ENCODE peak calls at places on chromosomes 13 and 19, in six cellular contexts. X is right lobe of liver, B is HCT116, H is heart left ventricle, A is IMR-90, T is esophagus squamous epithelium. P is an unnamed sample. For H3K27me3, the result is how much of the 10 kb centered on the place peaks cover.

GRCh38 chr19:15305582-15306334 is 26.6 kb downstream of the BRD4 start:
- DNase-seq in X (no peak), B (no peak), H (no peak), A (no peak), T (no peak), P (no peak)

GRCh38 chr13:103140001-103140671 is 73.9 kb upstream of the SLC10A2 start:
- DNase-seq in X (no peak), B (peak), H (no peak), A (no peak), T (no peak), P (no peak)

GRCh38 chr19:53034948-53035675 is 9.4 kb upstream of the ERVV-2 start:
- DNase-seq in X (no peak), B (no peak), H (no peak), A (no peak), T (no peak), P (no peak)

GRCh38 chr19:54728167-54728566 is 3.9 kb downstream of the KIR3DL3 start:
- DNase-seq in X (no peak), B (no peak), H (no peak), A (no peak), T (no peak), P (no peak)

GRCh38 chr13:79227418-79227817 is 178.6 kb downstream of the RBM26 start:
- DNase-seq in X (no peak), B (no peak), H (no peak), A (no peak), T (no peak), P (no peak)

GRCh38 chr19:54108496-54108895 is 5.8 kb downstream of the NDUFA3 start:
- DNase-seq in X (no peak), B (no peak), H (no peak), A (no peak), T (no peak), P (no peak)

GRCh38 chr13:23990443-23990842 is 93.1 kb upstream of the C1QTNF9B start:
- DNase-seq in X (no peak), B (no peak), H (no peak), A (no peak), T (no peak), P (no peak)

GRCh38 chr13:36905944-36906343 is 14.1 kb downstream of the SMAD9 start:
- DNase-seq in X (no peak), B (no peak), H (no peak), A (no peak), T (no peak), P (no peak)

GRCh38 chr13:22074403-22074802 is 403.5 kb downstream of the FGF9 start:
- DNase-seq in X (no peak), B (no peak), H (no peak), A (no peak), T (no peak), P (no peak)

GRCh38 chr13:99926014-99926731 is 45.4 kb downstream of the ZIC5 start:
- DNase-seq in X (no peak), B (peak), H (no peak), A (peak), T (no peak), P (no peak)

GRCh38 chr19:20186163-20186562 is 19.1 kb downstream of the ZNF486 start:
- DNase-seq in X (no peak), B (no peak), H (no peak), A (no peak), T (no peak), P (no peak)

GRCh38 chr13:62309904-62310303 is 894.3 kb upstream of the PCDH20 start:
- DNase-seq in X (no peak), B (no peak), H (no peak), A (no peak), T (no peak), P (no peak)

GRCh38 chr19:1177322-1178114 is 3.5 kb upstream of the SBNO2 start:
- DNase-seq in X (no peak), B (peak), H (peak), A (peak), T (no peak), P (peak)

GRCh38 chr19:38666662-38667448 is 19.4 kb downstream of the ACTN4 start:
- DNase-seq in X (no peak), B (no peak), H (peak), A (peak), T (no peak), P (no peak)

GRCh38 chr19:32720216-32720935 is 809 bp downstream of the TDRD12 start:
- DNase-seq in X (no peak), B (no peak), H (no peak), A (no peak), T (no peak), P (no peak)

GRCh38 chr13:32587014-32587773 is 942 bp downstream of the PDS5B start:
- DNase-seq in X (peak), B (peak), H (peak), A (peak), T (peak), P (peak)

GRCh38 chr13:65789815-65790214 is 1440.3 kb downstream of the PCDH9 start:
- DNase-seq in X (no peak), B (no peak), H (no peak), A (peak), T (no peak), P (no peak)

GRCh38 chr19:867301-867793 is 7.9 kb downstream of the CFD start:
- DNase-seq in X (no peak), B (no peak), H (no peak), A (no peak), T (no peak), P (no peak)

GRCh38 chr13:111394211-111394922 is 73.9 kb downstream of the TEX29 start:
- DNase-seq in X (no peak), B (no peak), H (no peak), A (no peak), T (no peak), P (no peak)

GRCh38 chr19:28530406-28531035 is 682.4 kb downstream of the UQCRFS1 start:
- DNase-seq in X (no peak), B (no peak), H (no peak), A (no peak), T (no peak), P (no peak)

GRCh38 chr19:49924004-49924880 is 4.8 kb upstream of the ATF5 start:
- DNase-seq in X (peak), B (no peak), H (no peak), A (no peak), T (no peak), P (no peak)

GRCh38 chr13:111846396-111847174 is 220.4 kb upstream of the SOX1 start:
- DNase-seq in X (no peak), B (no peak), H (no peak), A (no peak), T (no peak), P (no peak)

GRCh38 chr13:27976362-27977177 is 7.5 kb upstream of the CDX2 start:
- DNase-seq in X (no peak), B (no peak), H (no peak), A (no peak), T (no peak), P (no peak)

GRCh38 chr19:48671456-48671995 is 1.3 kb downstream of the NTN5 start:
- DNase-seq in X (no peak), B (no peak), H (no peak), A (no peak), T (no peak), P (no peak)

GRCh38 chr13:110651726-110652230 is 36.4 kb downstream of the NAXD start:
- DNase-seq in X (no peak), B (no peak), H (no peak), A (no peak), T (no peak), P (no peak)

GRCh38 chr19:41305923-41306322 is 4.0 kb upstream of the CCDC97 start:
- DNase-seq in X (no peak), B (no peak), H (no peak), A (no peak), T (no peak), P (no peak)

GRCh38 chr19:55528030-55528801 is 8.7 kb downstream of the SBK2 start:
- DNase-seq in X (no peak), B (no peak), H (no peak), A (peak), T (no peak), P (no peak)

GRCh38 chr13:97030705-97031452 is 36.6 kb upstream of the OXGR1 start:
- DNase-seq in X (no peak), B (peak), H (no peak), A (peak), T (no peak), P (no peak)

GRCh38 chr13:23695711-23696512 is 125.7 kb downstream of the TNFRSF19 start:
- DNase-seq in X (no peak), B (no peak), H (peak), A (no peak), T (peak), P (no peak)

GRCh38 chr13:49641810-49642291 is 13.5 kb downstream of the ARL11 start:
- DNase-seq in X (peak), B (no peak), H (peak), A (peak), T (peak), P (no peak)

GRCh38 chr13:112928958-112929777 is 39.8 kb upstream of the MCF2L start:
- DNase-seq in X (peak), B (no peak), H (peak), A (peak), T (no peak), P (no peak)

GRCh38 chr13:43473437-43473836 is 313.3 kb downstream of the ENOX1 start:
- DNase-seq in X (no peak), B (no peak), H (no peak), A (no peak), T (no peak), P (no peak)

DNA sequence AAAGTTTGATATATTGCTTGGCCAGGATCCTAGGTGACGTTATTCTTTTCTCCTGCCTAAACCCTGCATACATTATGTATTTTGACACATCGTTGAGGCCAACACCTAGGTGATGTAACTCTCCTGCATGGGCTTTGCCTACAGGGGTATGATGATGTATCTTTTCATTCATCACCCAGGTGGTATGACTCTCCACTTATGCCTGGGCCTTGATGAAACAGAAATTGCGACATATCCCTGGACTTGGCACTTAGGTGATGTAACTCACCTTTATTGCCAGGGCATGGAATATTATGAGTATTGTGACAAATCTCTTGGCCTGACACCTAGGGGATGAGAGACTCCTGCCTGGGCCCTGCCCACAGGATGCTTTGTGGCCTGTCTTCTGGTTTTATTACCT is 18.5 kb upstream of the ZNF681 start:
- DNase-seq in X (no peak), B (no peak), H (no peak), A (no peak), T (no peak), P (no peak)
- TF ChIP-seq POLR2A in X (no peak), B (no peak), H (no peak), A (no peak), T (no peak), P (no peak)

GRCh38 chr19:45668342-45668871 is 386 bp downstream of the GIPR start:
- DNase-seq in X (no peak), B (no peak), H (no peak), A (no peak), T (no peak), P (no peak)
- H3K27me3 ChIP-seq in X (under half), B (under half), H (half or more), A (under half), T (half or more), P (under half)

GRCh38 chr13:104204177-104204576 is 1138.0 kb upstream of the SLC10A2 start:
- DNase-seq in X (no peak), B (no peak), H (no peak), A (no peak), T (no peak), P (no peak)
- TF ChIP-seq CTCF in X (no peak), B (no peak), H (no peak), A (no peak), T (no peak), P (no peak)

DNA sequence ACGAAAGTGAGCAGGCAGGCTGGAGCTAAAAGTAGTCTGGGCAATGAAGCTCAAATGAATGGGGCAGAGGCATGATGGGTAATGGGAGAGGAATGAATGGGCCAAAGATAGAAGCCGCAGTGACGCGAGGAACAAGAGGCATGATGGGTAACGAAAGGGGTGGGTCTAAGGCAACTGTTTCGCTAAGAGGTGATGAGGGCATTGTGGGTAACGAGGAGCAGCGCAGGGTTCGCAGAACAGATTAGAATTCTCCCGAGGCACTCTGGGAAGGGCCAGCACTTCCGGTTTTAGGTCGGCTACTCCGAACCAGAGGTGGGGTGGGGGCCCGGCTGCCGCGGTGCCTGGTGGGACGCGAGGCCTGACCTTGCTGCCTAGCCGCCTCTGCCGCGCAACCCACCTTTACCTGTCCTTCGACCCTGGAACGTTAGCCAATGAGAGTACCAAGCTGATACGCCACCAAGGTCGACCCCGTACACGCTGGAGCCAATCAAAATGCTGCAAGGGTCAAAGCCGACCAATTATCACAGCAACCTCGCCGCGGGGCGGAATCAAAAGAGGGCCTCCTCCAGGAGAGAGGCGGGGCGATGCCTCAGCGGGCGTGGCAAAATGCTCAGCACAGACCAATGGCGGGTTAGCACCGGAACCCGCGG is 563 bp upstream of the TOMM40 start:
- DNase-seq in X (no peak), B (peak), H (no peak), A (peak), T (peak), P (no peak)
- TF ChIP-seq POLR2A in X (peak), B (peak), H (no peak), A (peak), T (peak), P (peak)

GRCh38 chr19:51019544-51019925 is at the start of gene KLK10:
- DNase-seq in X (no peak), B (no peak), H (no peak), A (no peak), T (no peak), P (peak)
- H3K27me3 ChIP-seq in X (under half), B (under half), H (half or more), A (under half), T (half or more), P (under half)

DNA sequence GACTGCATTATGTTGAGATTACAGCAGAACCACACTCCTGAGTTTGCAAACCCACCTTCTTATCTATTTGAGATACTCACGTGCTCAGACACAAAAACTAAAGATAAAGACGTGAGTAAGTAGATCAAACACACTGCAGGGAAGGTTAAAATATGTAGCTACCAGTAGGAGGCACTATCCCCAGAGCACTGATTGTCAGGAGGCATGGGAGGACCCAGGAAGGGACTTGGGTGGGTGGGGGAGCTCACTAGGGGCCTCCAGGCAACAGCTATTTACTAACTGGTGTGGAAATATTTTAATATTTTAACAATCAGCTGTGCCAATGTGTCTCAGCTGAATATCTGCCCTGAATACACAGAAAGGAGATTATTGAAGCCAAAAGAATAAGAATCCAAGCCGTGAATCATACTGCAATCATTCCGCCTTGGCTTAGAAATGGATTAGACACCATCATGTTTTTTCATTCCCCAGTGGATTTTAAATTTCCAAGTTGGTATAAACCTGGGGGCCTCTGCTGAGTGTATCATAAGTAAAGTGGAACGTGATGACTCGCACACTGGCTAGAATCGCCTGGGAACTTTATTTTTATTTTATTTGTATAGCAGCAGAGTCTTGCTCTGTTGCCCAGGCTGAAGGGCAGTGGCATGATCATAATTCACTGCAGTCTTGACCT is 73.2 kb upstream of the CACNA1A start:
- DNase-seq in X (no peak), B (no peak), H (no peak), A (peak), T (no peak), P (no peak)
- TF ChIP-seq CTCF in X (no peak), B (no peak), H (no peak), A (no peak), T (no peak), P (no peak)

GRCh38 chr19:17580470-17581000 is 25.1 kb downstream of the COLGALT1 start:
- DNase-seq in X (no peak), B (no peak), H (peak), A (no peak), T (no peak), P (no peak)
- TF ChIP-seq POLR2A in X (no peak), B (no peak), H (no peak), A (no peak), T (no peak), P (no peak)

GRCh38 chr19:6530385-6531162 is at the start of gene TNFSF9:
- DNase-seq in X (peak), B (peak), H (peak), A (peak), T (no peak), P (peak)
- H3K27me3 ChIP-seq in X (under half), B (under half), H (under half), A (under half), T (under half), P (under half)

GRCh38 chr19:7497292-7497691 is 8.5 kb upstream of the PEX11G start:
- DNase-seq in X (no peak), B (no peak), H (no peak), A (no peak), T (no peak), P (no peak)
- TF ChIP-seq CTCF in X (peak), B (no peak), H (no peak), A (peak), T (no peak), P (no peak)

P was measured in ovary.